ENCODE peak calls at places on chromosome X, in seven cellular contexts. D, Q, O, N, R, T and F are unnamed samples.

GRCh38 chrX:115413246-115413878 is 123.8 kb downstream of the LUZP4 start:
- DNase-seq in D (no peak), Q (no peak), O (no peak), N (no peak), R (no peak), T (no peak), F (no peak)

GRCh38 chrX:71163010-71163409 is 18.4 kb downstream of the NLGN3 start:
- DNase-seq in D (no peak), Q (no peak), O (no peak), N (no peak), R (no peak), T (no peak), F (no peak)

GRCh38 chrX:24149346-24150050 is at the start of gene ZFX:
- DNase-seq in D (peak), Q (peak), O (peak), N (peak), R (peak), T (peak), F (no peak)

GRCh38 chrX:37454537-37455285 is 105.5 kb downstream of the PRRG1 start:
- DNase-seq in D (peak), Q (peak), O (peak), N (peak), R (no peak), T (peak), F (no peak)

GRCh38 chrX:54452920-54453319 is 12.7 kb downstream of the TSR2 start:
- DNase-seq in D (no peak), Q (peak), O (peak), N (peak), R (no peak), T (no peak), F (no peak)

GRCh38 chrX:150084474-150085229 is 146.4 kb upstream of the EOLA2 start:
- DNase-seq in D (peak), Q (peak), O (peak), N (peak), R (no peak), T (no peak), F (peak)

GRCh38 chrX:79366888-79367749 is at the start of gene ITM2A:
- DNase-seq in D (no peak), Q (peak), O (no peak), N (peak), R (peak), T (peak), F (no peak)

GRCh38 chrX:39855748-39856129 is 242.0 kb downstream of the BCOR start:
- DNase-seq in D (peak), Q (peak), O (peak), N (peak), R (no peak), T (peak), F (no peak)

GRCh38 chrX:144388738-144389137 is 504.9 kb downstream of the UBE2NL start:
- DNase-seq in D (no peak), Q (no peak), O (no peak), N (no peak), R (no peak), T (no peak), F (no peak)

GRCh38 chrX:9724711-9725110 is 40.9 kb downstream of the GPR143 start:
- DNase-seq in D (no peak), Q (peak), O (no peak), N (no peak), R (no peak), T (no peak), F (no peak)

GRCh38 chrX:110145854-110146253 is 142.9 kb downstream of the TMEM164 start:
- DNase-seq in D (peak), Q (peak), O (peak), N (peak), R (no peak), T (no peak), F (no peak)

GRCh38 chrX:63719633-63720032 is 65.4 kb downstream of the ARHGEF9 start:
- DNase-seq in D (no peak), Q (no peak), O (no peak), N (no peak), R (no peak), T (no peak), F (no peak)

GRCh38 chrX:133151320-133151719 is 54.4 kb upstream of the USP26 start:
- DNase-seq in D (no peak), Q (no peak), O (peak), N (no peak), R (no peak), T (peak), F (peak)

GRCh38 chrX:110346681-110347080 is 12.0 kb upstream of the RTL9 start:
- DNase-seq in D (peak), Q (peak), O (no peak), N (no peak), R (no peak), T (no peak), F (no peak)

GRCh38 chrX:115949900-115950822 is 220.4 kb upstream of the AGTR2 start:
- DNase-seq in D (no peak), Q (no peak), O (no peak), N (no peak), R (no peak), T (no peak), F (no peak)

GRCh38 chrX:4935387-4935786 is 1221.9 kb upstream of the PRKX start:
- DNase-seq in D (no peak), Q (no peak), O (no peak), N (no peak), R (no peak), T (no peak), F (no peak)

GRCh38 chrX:131830400-131831184 is 192.5 kb upstream of the STK26 start:
- DNase-seq in D (peak), Q (peak), O (peak), N (peak), R (peak), T (peak), F (no peak)
- H3K4me3 ChIP-seq in D (peak), Q (peak), O (no peak), N (no peak), R (peak), T (peak), F (no peak)

DNA sequence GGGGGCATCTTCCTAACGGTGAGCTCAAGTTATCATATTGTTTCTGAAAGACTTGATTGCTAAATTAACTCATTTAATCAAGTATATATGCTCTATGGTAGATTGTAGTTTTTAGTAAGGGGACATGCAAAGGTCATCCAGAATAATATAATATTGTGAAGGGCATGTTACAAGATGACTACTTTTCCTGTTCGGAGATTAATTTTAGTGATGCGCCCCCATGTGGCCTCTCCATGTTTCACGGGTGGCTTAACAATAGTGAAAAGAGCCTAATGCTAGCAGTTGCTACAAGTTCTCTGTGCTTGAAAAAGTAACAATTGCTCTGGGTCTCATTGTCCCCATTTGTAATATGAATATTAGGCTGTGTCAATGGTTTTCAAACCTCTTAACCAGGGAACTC is 12.2 kb downstream of the SMPX start:
- DNase-seq in D (peak), Q (peak), O (peak), N (peak), R (peak), T (peak), F (no peak)
- TF ChIP-seq CTCF in D (peak), Q (peak), O (peak), N (peak), R (peak), T (peak), F (peak)

GRCh38 chrX:120016068-120016441 is 61.4 kb downstream of the RHOXF2B start:
- DNase-seq in D (no peak), Q (no peak), O (no peak), N (no peak), R (no peak), T (no peak), F (no peak)
- H3K4me3 ChIP-seq in D (no peak), Q (no peak), O (peak), N (no peak), R (no peak), T (no peak), F (no peak)

DNA sequence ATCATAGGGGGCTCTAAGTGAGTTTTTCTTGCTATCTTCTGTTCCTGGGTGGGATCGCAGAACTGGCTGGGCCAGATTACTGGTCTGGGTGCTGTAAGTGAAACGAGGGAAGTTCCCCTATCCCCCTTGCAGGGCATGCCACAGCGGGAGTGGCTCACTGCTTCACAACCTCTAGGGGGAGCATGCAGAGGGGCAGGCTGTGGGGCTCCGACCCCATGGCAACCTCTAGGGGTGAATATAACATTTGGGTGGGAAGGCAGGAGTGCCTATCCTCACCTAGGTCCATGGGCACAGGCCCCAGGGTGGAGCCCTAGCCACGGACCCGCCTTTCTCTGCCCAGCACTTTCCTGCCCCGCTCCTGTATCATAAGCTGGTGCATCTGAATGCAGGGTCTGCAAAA is 1.7 kb upstream of the RRAGB start:
- DNase-seq in D (no peak), Q (no peak), O (no peak), N (no peak), R (no peak), T (no peak), F (no peak)
- TF ChIP-seq CTCF in D (no peak), Q (no peak), O (no peak), N (no peak), R (no peak), T (no peak), F (no peak)

DNA sequence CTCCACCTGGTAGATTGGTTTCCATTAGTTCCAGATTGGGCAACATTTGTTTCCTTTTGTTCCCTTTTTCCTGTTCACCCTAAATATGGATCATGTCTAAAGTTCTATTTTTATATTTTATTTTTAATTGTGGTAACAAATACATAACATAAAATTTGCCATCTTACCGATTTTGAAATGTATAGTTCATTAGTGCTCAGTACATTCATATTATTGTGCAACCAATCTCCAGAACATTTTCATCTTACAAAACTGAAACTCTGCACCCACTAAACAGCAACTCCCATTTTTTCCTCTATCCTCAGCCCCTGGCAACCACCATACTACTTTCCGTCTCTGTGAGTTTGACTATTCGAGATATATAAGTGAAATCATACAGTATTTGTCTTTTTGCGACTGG is 14.2 kb upstream of the RPS6KA3 start:
- DNase-seq in D (no peak), Q (no peak), O (no peak), N (no peak), R (no peak), T (no peak), F (no peak)
- H3K4me3 ChIP-seq in D (no peak), Q (no peak), O (no peak), N (no peak), R (no peak), T (no peak), F (no peak)

GRCh38 chrX:52363247-52363883 is 5.5 kb upstream of the XAGE2 start:
- DNase-seq in D (peak), Q (peak), O (peak), N (peak), R (no peak), T (peak), F (no peak)
- TF ChIP-seq CTCF in D (no peak), Q (no peak), O (no peak), N (peak), R (no peak), T (no peak), F (no peak)

DNA sequence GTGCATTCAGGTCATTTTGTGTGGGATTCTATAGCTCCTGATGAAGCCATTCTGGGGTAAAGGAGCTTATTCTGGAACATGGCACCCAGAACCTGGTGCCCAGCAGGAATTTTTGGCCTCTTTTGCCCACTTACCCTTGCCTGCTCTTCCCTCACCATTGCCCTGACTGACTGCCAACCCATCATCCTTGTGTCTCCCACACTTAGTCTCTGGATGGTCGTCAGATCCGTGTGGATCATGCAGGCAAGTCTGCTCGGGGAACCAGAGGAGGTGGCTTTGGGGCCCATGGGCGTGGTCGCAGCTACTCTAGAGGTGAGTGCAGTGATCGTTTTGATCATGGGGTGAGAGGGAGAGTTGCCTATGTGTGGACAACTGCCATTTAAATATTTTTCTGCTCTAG is 1.8 kb downstream of the RBM3 start:
- DNase-seq in D (no peak), Q (no peak), O (no peak), N (no peak), R (no peak), T (no peak), F (no peak)
- H3K4me3 ChIP-seq in D (peak), Q (peak), O (peak), N (peak), R (no peak), T (no peak), F (peak)

DNA sequence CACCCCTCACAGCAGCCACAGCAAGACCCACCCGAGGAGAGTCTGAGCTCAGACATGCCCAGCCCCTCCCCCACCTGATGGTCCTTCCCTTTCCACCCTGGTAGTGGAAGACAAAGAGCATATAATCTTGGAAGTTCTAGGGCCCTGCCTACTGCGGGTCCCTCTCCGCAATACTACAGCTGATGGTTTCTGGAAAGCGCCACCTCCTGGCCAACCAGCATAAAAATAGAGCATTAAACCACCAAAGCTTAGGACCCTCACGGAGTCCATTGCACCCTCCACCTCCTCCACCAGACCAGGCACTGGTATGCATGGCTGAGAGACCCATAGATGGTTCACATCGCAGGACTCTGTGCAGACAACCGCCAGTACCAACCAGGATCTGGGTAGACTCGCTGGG is 78.2 kb downstream of the SH3BGRL start:
- DNase-seq in D (no peak), Q (no peak), O (peak), N (peak), R (no peak), T (no peak), F (no peak)
- TF ChIP-seq CTCF in D (no peak), Q (no peak), O (no peak), N (peak), R (no peak), T (no peak), F (no peak)